ENCODE peak calls at places on chromosomes 5 and 9, in eight cellular contexts. A, S, O, E, T, Z, L and D are unnamed samples.

GRCh38 chr5:173123416-173123815 is 20.9 kb upstream of the BNIP1 start:
- DNase-seq in A (peak; percentile 16), S (no peak), O (peak; percentile 16), E (no peak), T (no peak), Z (peak; percentile 42), L (no peak), D (no peak)

GRCh38 chr5:111748304-111748763 is 8.7 kb downstream of the NREP start:
- DNase-seq in A (no peak), S (no peak), O (no peak), E (no peak), T (peak; percentile 95), Z (peak; percentile 96), L (no peak), D (peak; percentile 97)

GRCh38 chr5:54249210-54250028 is 61.0 kb downstream of the ARL15 start:
- DNase-seq in A (no peak), S (peak; percentile 24), O (no peak), E (no peak), T (peak; percentile 19), Z (no peak), L (peak; percentile 16), D (no peak)

GRCh38 chr5:131193106-131193505 is 22.4 kb downstream of the LYRM7 start:
- DNase-seq in A (no peak), S (no peak), O (no peak), E (no peak), T (no peak), Z (no peak), L (no peak), D (no peak)

GRCh38 chr5:136086776-136087566 is 45.7 kb upstream of the SMAD5 start:
- DNase-seq in A (no peak), S (no peak), O (no peak), E (no peak), T (no peak), Z (no peak), L (no peak), D (no peak)

GRCh38 chr9:3343671-3344070 is 182.1 kb downstream of the RFX3 start:
- DNase-seq in A (no peak), S (no peak), O (no peak), E (no peak), T (peak; percentile 1), Z (no peak), L (no peak), D (no peak)

GRCh38 chr5:79070002-79070567 is 518 bp downstream of the BHMT2 start:
- DNase-seq in A (no peak), S (peak; percentile 11), O (no peak), E (no peak), T (no peak), Z (no peak), L (no peak), D (no peak)

GRCh38 chr5:14211818-14212799 is 69.0 kb downstream of the TRIO start:
- DNase-seq in A (no peak), S (no peak), O (no peak), E (no peak), T (no peak), Z (no peak), L (peak; percentile 52), D (no peak)

GRCh38 chr5:141604318-141604717 is 14.5 kb downstream of the DIAPH1 start:
- DNase-seq in A (peak; percentile 92), S (no peak), O (peak; percentile 77), E (peak; percentile 91), T (peak; percentile 90), Z (peak; percentile 66), L (no peak), D (peak; percentile 87)

GRCh38 chr5:67206381-67207328 is 10.1 kb upstream of the CD180 start:
- DNase-seq in A (peak; percentile 84), S (no peak), O (no peak), E (no peak), T (peak; percentile 97), Z (peak; percentile 19), L (peak; percentile 74), D (peak; percentile 68)

GRCh38 chr5:131264453-131265200 is 774 bp downstream of the CDC42SE2 start:
- DNase-seq in A (peak; percentile 47), S (peak; percentile 31), O (no peak), E (peak; percentile 21), T (peak; percentile 24), Z (no peak), L (no peak), D (no peak)

GRCh38 chr5:178425621-178426068 is 164.5 kb downstream of the COL23A1 start:
- DNase-seq in A (no peak), S (no peak), O (no peak), E (no peak), T (no peak), Z (no peak), L (no peak), D (no peak)

GRCh38 chr5:62152394-62153123 is 153.4 kb upstream of the KIF2A start:
- DNase-seq in A (no peak), S (no peak), O (no peak), E (no peak), T (peak; percentile 26), Z (no peak), L (no peak), D (no peak)

GRCh38 chr5:181035991-181036815 is 3.9 kb upstream of the BTNL9 start:
- DNase-seq in A (no peak), S (no peak), O (no peak), E (no peak), T (peak; percentile 20), Z (no peak), L (no peak), D (no peak)

GRCh38 chr5:61450170-61450815 is 118.2 kb downstream of the ZSWIM6 start:
- DNase-seq in A (peak; percentile 82), S (no peak), O (peak; percentile 92), E (no peak), T (peak; percentile 62), Z (peak; percentile 60), L (no peak), D (peak; percentile 73)

GRCh38 chr5:55856511-55857246 is 5.5 kb downstream of the IL31RA start:
- DNase-seq in A (no peak), S (no peak), O (no peak), E (no peak), T (no peak), Z (no peak), L (no peak), D (no peak)

GRCh38 chr5:1352231-1352825 is 7.4 kb upstream of the CLPTM1L start:
- DNase-seq in A (no peak), S (no peak), O (no peak), E (no peak), T (no peak), Z (no peak), L (no peak), D (no peak)

GRCh38 chr9:86093788-86094555 is 5.4 kb downstream of the GOLM1 start:
- DNase-seq in A (peak; percentile 98), S (no peak), O (no peak), E (no peak), T (peak; percentile 82), Z (no peak), L (no peak), D (no peak)

GRCh38 chr5:74364507-74364906 is 276.0 kb downstream of the ENC1 start:
- DNase-seq in A (no peak), S (no peak), O (no peak), E (no peak), T (no peak), Z (no peak), L (no peak), D (no peak)

DNA sequence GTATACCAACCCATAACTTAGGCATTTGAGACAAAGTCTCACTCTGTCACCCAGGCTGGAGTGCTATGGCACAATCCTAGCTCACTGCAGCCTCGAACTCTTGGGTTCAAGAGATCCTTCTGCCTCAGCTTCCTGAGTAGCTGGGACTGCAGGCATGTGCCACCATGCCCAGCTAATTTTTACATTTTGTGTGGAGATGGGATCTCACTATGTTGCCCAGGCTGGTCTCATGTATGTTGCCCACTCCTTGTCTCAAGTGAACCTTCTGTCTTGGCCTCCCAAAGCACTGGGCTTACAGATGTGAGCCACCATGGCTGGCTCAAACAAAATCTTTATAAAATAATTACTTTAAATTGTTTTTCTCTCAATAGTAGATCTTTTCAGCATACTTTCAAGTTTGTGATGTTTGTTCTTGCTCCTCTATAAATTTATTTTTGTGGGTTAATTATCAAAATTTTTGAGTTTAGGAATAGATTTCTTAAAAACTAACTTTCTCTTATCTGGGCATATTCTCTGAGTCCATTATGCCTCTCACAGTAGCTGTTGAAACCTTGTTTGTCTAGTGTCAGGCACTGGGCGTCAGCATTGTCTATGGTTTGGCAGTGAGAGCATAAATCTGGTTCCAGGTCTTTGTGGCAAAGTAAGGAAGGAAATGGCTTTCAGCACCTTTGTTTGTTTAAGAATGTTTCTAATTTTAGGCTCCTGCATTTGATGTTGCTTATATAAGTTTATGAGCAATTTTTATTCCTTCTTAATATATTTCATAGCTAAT is 38.7 kb downstream of the NLN start:
- DNase-seq in A (peak; percentile 11), S (peak; percentile 13), O (peak; percentile 52), E (no peak), T (peak; percentile 61), Z (no peak), L (peak; percentile 50), D (no peak)
- TF ChIP-seq CTCF in A (no peak), S (peak; percentile 14), O (peak; percentile 54), E (no peak), T (peak; percentile 47), Z (peak; percentile 33), L (peak; percentile 9), D (peak; percentile 5)

DNA sequence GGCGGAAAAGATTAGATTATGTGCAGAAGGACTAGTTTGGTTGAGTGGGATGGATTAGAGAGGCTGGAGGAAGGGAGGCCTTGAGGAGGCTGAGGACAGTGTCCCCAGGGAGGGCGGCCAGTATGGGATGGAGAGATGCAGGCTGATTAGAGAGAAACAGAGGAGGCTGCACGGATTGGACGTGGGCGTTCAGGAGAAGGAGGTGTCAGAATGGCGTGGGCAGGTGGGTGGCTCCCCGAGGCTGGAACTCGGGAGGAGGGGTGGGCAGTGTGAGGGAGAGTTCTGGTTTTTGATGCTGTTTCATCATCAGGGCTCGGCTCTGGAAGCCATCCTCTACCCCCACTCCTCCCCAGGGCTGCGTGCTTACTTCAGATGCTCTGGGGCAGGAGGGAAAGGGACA is 13.0 kb downstream of the CDHR2 start:
- DNase-seq in A (no peak), S (no peak), O (no peak), E (no peak), T (no peak), Z (no peak), L (no peak), D (no peak)
- TF ChIP-seq CTCF in A (no peak), S (no peak), O (no peak), E (no peak), T (no peak), Z (no peak), L (no peak), D (no peak)

GRCh38 chr5:169548315-169548714 is 35.3 kb upstream of the SPDL1 start:
- DNase-seq in A (peak; percentile 68), S (no peak), O (peak; percentile 21), E (no peak), T (peak; percentile 66), Z (peak; percentile 16), L (no peak), D (peak; percentile 18)
- TF ChIP-seq CTCF in A (peak; percentile 92), S (no peak), O (peak; percentile 63), E (no peak), T (peak; percentile 67), Z (peak; percentile 74), L (no peak), D (peak; percentile 48)

DNA sequence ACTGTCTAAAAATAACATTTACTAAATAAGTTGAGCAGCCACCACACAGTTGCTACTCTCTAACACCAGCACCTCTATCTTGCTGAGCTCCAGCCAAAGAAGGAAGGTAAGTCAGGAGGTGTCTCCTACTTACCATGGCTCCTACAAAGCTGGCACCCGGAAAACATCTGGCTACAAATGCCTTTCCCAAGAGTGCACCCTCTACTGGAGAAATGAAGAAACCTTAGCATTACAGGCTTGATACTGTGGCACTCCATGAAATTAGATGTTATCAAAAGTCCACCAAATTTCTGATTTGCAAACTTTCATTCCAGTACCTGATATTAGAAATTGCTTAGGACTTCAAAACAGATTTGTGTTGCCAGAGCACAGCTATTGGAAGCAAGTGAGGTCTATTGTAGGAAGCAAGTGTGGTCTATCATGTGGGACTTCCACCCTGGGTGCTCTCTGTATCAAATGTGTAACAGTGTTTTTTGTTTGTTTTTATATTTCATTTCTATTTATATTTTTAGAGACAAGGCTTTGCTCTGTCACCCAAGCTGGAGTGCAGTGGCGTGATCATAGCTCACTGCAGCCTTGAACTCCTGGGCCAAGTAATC is 25.7 kb upstream of the RFK start:
- DNase-seq in A (peak; percentile 59), S (no peak), O (no peak), E (no peak), T (peak; percentile 45), Z (no peak), L (no peak), D (no peak)
- TF ChIP-seq CTCF in A (peak; percentile 58), S (peak; percentile 18), O (peak; percentile 70), E (no peak), T (peak; percentile 69), Z (peak; percentile 78), L (peak; percentile 34), D (peak; percentile 48)